ENCODE peak calls at places on chromosomes 5 and 9, in six cellular contexts. B is NCI-H1105; P is omental fat pad; U is stimulated activated CD4-positive, alpha-beta T cell treated with anti-CD3 and anti-CD28 coated beads, Interleukin-4, amount 100 ng/mL, for 48 hours; T is activated CD8-positive, alpha-beta memory T cell treated with anti-CD3 and anti-CD28 coated beads, Interleukin-2, amount 50 U/mL, for 4 hours; S is naive thymus-derived CD8-positive, alpha-beta T cell. H is an unnamed sample.

GRCh38 chr5:34577267-34577666 is 78.9 kb upstream of the RAI14 start:
- DNase-seq in B (no peak), P (no peak), S (no peak), U (no peak), T (no peak), H (no peak)

GRCh38 chr5:142059304-142059940 is 46.6 kb upstream of the GNPDA1 start:
- DNase-seq in P (no peak), B (no peak), U (no peak), S (no peak), T (no peak), H (no peak)

GRCh38 chr9:115992834-115993233 is 160.8 kb upstream of the PAPPA start:
- DNase-seq in B (no peak), P (no peak), T (no peak), U (no peak), S (no peak), H (no peak)

GRCh38 chr9:97475079-97475478 is 26.4 kb upstream of the TMOD1 start:
- DNase-seq in B (no peak), T (no peak), S (no peak), U (no peak), P (no peak), H (no peak)

GRCh38 chr5:172002840-172003512 is 3.5 kb downstream of the FBXW11 start:
- DNase-seq in S (no peak), T (no peak), B (no peak), P (no peak), U (no peak), H (no peak)

GRCh38 chr5:128532127-128532526 is 5.9 kb downstream of the FBN2 start:
- DNase-seq in S (no peak), P (no peak), U (no peak), B (no peak), T (no peak), H (no peak)

GRCh38 chr5:93058309-93058708 is 522.7 kb downstream of the NR2F1-AS1 start:
- DNase-seq in T (no peak), S (no peak), B (no peak), P (no peak), U (no peak), H (no peak)

GRCh38 chr5:20536813-20537212 is 548.8 kb upstream of the CDH18 start:
- DNase-seq in T (no peak), B (no peak), U (no peak), P (no peak), S (no peak), H (no peak)

H was measured in activated effector memory CD4-positive, alpha-beta T cell treated with anti-CD3 and anti-CD28 coated beads, Interleukin-2, amount 50 U/mL, for 16 hours.